ENCODE peak calls at places on chromosomes 4 and X, in ten cellular contexts. N is K562, O is HCT116, M is hepatocyte, E is IMR-90, U is Karpas-422, K is GM23338, H is mesenchymal stem cell, F is osteoblast, A is fibroblast of lung. P is an unnamed sample. For H3K4me1, the result is how much of the 10 kb centered on the place peaks cover.

GRCh38 chr4:56731857-56732256 is 50.8 kb upstream of the HOPX start:
- DNase-seq in N (peak), O (no peak), M (peak), E (no peak), U (no peak), K (peak), H (no peak), F (peak), A (no peak), P (no peak)

GRCh38 chrX:54494970-54495813 is 842 bp downstream of the FGD1 start:
- DNase-seq in N (no peak), O (no peak), M (peak), E (peak), U (no peak), K (peak), H (peak), F (peak), A (peak), P (no peak)

GRCh38 chr4:73193659-73194058 is 64.9 kb downstream of the ANKRD17 start:
- DNase-seq in N (no peak), O (no peak), M (no peak), E (no peak), U (no peak), K (no peak), H (no peak), F (no peak), A (no peak), P (no peak)

GRCh38 chr4:109801895-109802319 is at the start of gene CFI:
- DNase-seq in N (no peak), O (no peak), M (peak), E (peak), U (no peak), K (no peak), H (peak), F (peak), A (peak), P (peak)

GRCh38 chr4:24924309-24924781 is 11.5 kb upstream of the CCDC149 start:
- DNase-seq in N (no peak), O (no peak), M (peak), E (peak), U (no peak), K (no peak), H (peak), F (peak), A (peak), P (peak)

GRCh38 chrX:24339911-24340310 is 20.5 kb upstream of the SUPT20HL1 start:
- DNase-seq in N (no peak), O (no peak), M (no peak), E (no peak), U (no peak), K (no peak), H (no peak), F (no peak), A (no peak), P (no peak)

GRCh38 chr4:101914761-101915160 is 124.2 kb downstream of the BANK1 start:
- DNase-seq in N (no peak), O (no peak), M (no peak), E (no peak), U (no peak), K (no peak), H (no peak), F (no peak), A (no peak), P (no peak)

GRCh38 chr4:67198757-67199156 is 346.5 kb downstream of the CENPC start:
- DNase-seq in N (no peak), O (no peak), M (peak), E (no peak), U (peak), K (peak), H (peak), F (peak), A (peak), P (peak)

GRCh38 chr4:143335979-143336827 is 473 bp upstream of the GAB1 start:
- DNase-seq in N (peak), O (no peak), M (peak), E (peak), U (no peak), K (peak), H (peak), F (peak), A (peak), P (peak)

GRCh38 chr4:47122592-47123291 is 91.4 kb downstream of the GABRB1 start:
- DNase-seq in N (peak), O (peak), M (peak), E (peak), U (peak), K (peak), H (peak), F (peak), A (peak), P (peak)

GRCh38 chr4:106971586-106971985 is 64.5 kb downstream of the DKK2 start:
- DNase-seq in N (no peak), O (no peak), M (peak), E (no peak), U (no peak), K (no peak), H (no peak), F (no peak), A (no peak), P (no peak)

GRCh38 chrX:40644821-40645358 is 2.5 kb downstream of the CXorf38 start:
- DNase-seq in N (no peak), O (no peak), M (peak), E (peak), U (peak), K (no peak), H (peak), F (peak), A (peak), P (peak)

GRCh38 chrX:155094468-155095061 is 23.3 kb downstream of the BRCC3 start:
- DNase-seq in N (peak), O (no peak), M (peak), E (peak), U (peak), K (peak), H (peak), F (no peak), A (peak), P (no peak)

GRCh38 chrX:110322603-110323002 is 4.7 kb upstream of the AMMECR1 start:
- DNase-seq in N (no peak), O (no peak), M (no peak), E (peak), U (no peak), K (no peak), H (peak), F (no peak), A (peak), P (no peak)

GRCh38 chr4:77819409-77819835 is 254 bp upstream of the CNOT6L start:
- DNase-seq in N (peak), O (no peak), M (peak), E (no peak), U (peak), K (peak), H (peak), F (peak), A (peak), P (no peak)

GRCh38 chrX:49166914-49167739 is 4.6 kb downstream of the MAGIX start:
- DNase-seq in N (peak), O (no peak), M (peak), E (peak), U (peak), K (peak), H (peak), F (peak), A (peak), P (peak)

GRCh38 chr4:3307060-3307459 is 14.2 kb downstream of the RGS12 start:
- DNase-seq in N (no peak), O (no peak), M (no peak), E (no peak), U (no peak), K (no peak), H (no peak), F (peak), A (no peak), P (no peak)

GRCh38 chr4:27010334-27010940 is 149.8 kb downstream of the STIM2 start:
- DNase-seq in N (peak), O (peak), M (peak), E (peak), U (peak), K (peak), H (peak), F (no peak), A (peak), P (peak)

GRCh38 chr4:160371446-160371845 is 1268.6 kb downstream of the RAPGEF2 start:
- DNase-seq in N (no peak), O (no peak), M (no peak), E (no peak), U (no peak), K (no peak), H (no peak), F (no peak), A (peak), P (no peak)

GRCh38 chr4:127479031-127479622 is 153.6 kb upstream of the INTU start:
- DNase-seq in N (peak), O (peak), M (peak), E (peak), U (peak), K (peak), H (peak), F (no peak), A (peak), P (peak)

GRCh38 chr4:124890522-124890921 is 178.0 kb upstream of the ANKRD50 start:
- DNase-seq in N (no peak), O (no peak), M (no peak), E (peak), U (no peak), K (no peak), H (no peak), F (no peak), A (peak), P (peak)

GRCh38 chrX:134679226-134679625 is 21.0 kb upstream of the PLAC1 start:
- DNase-seq in N (no peak), O (no peak), M (no peak), E (peak), U (no peak), K (no peak), H (peak), F (no peak), A (peak), P (no peak)
- H3K27ac ChIP-seq in N (no peak), O (no peak), M (no peak), E (peak), U (no peak), K (no peak), H (no peak), F (no peak), A (no peak), P (no peak)

DNA sequence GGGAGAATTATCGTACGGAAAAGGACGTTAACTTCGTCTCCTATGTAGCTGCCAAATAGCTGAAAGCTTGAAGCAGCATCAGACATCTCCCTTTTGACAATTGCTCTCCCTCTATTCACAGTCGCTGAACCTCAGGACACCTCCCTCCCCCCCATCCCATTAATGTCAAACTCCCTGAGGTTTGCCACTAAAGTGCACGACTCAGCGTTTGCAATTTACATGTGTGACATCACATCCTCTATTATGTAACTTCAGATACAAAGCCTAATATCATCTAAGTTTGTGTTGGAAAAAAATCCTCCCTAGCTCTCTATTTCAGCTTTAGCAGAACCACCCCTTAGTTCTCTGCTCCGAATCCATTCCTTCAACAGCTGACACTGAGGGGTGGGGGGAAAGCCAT is 5.5 kb upstream of the NR3C2 start:
- DNase-seq in N (no peak), O (no peak), M (no peak), E (no peak), U (no peak), K (no peak), H (no peak), F (no peak), A (no peak), P (no peak)
- H2AFZ ChIP-seq in N (no peak), O (no peak), M (no peak), E (no peak), U (no peak), K (no peak), H (no peak), F (no peak), A (peak), P (no peak)

GRCh38 chr4:83216856-83217683 is 67.5 kb downstream of the COQ2 start:
- DNase-seq in N (no peak), O (no peak), M (no peak), E (no peak), U (no peak), K (no peak), H (no peak), F (no peak), A (no peak), P (no peak)

GRCh38 chr4:83217721-83218522 is 66.7 kb downstream of the COQ2 start:
- DNase-seq in N (no peak), O (no peak), M (no peak), E (no peak), U (peak), K (no peak), H (no peak), F (no peak), A (no peak), P (no peak)

GRCh38 chr4:83219991-83220360 is 64.6 kb downstream of the COQ2 start:
- DNase-seq in N (no peak), O (no peak), M (no peak), E (no peak), U (no peak), K (no peak), H (no peak), F (no peak), A (no peak), P (no peak)

GRCh38 chr4:83221897-83222441 is 62.6 kb downstream of the COQ2 start:
- DNase-seq in N (no peak), O (no peak), M (no peak), E (no peak), U (peak), K (no peak), H (no peak), F (no peak), A (no peak), P (no peak)

GRCh38 chr4:83219344-83219990 is 65.1 kb downstream of the COQ2 start:
- DNase-seq in N (no peak), O (no peak), M (no peak), E (no peak), U (peak), K (no peak), H (no peak), F (no peak), A (peak), P (peak)
- H3K4me1 ChIP-seq in N (under half), O (under half), M (under half), E (under half), U (half or more), K (under half), H (under half), F (under half), A (under half), P (under half)

GRCh38 chrX:112266136-112266535 is 183.6 kb upstream of the TRPC5 start:
- DNase-seq in N (no peak), O (no peak), M (no peak), E (no peak), U (no peak), K (no peak), H (no peak), F (no peak), A (no peak), P (no peak)
- H3K27ac ChIP-seq in N (no peak), O (no peak), M (no peak), E (no peak), U (no peak), K (no peak), H (no peak), F (no peak), A (no peak), P (no peak)

GRCh38 chr4:92106816-92107215 is 196.9 kb upstream of the GRID2 start:
- DNase-seq in N (no peak), O (no peak), M (no peak), E (no peak), U (no peak), K (no peak), H (no peak), F (no peak), A (peak), P (no peak)

GRCh38 chr4:92111493-92111892 is 192.3 kb upstream of the GRID2 start:
- DNase-seq in N (no peak), O (no peak), M (no peak), E (no peak), U (no peak), K (no peak), H (no peak), F (no peak), A (no peak), P (no peak)
- H2AFZ ChIP-seq in N (no peak), O (peak), M (no peak), E (no peak), U (no peak), K (no peak), H (no peak), F (no peak), A (no peak), P (no peak)

DNA sequence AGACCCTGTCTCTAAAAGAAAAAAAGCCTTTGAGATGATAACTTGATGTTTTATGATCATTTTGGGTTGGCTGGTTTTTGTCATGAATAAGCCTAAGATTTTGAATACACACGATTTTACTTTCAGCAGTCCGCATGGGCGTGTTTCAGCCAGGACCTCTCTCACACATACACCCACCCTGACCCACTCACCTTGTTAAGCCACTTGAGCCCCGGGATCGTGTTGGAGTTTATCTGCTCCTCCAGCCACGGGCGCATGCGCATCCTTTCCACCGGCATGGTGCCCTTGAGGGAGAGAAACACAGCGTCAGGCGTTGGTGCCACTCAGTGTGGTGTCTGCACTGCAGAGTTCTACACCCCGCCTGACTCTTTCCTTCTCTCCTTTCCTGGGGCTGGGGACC is 45.6 kb downstream of the IRF2 start:
- DNase-seq in N (no peak), O (no peak), M (no peak), E (no peak), U (no peak), K (no peak), H (no peak), F (no peak), A (no peak), P (no peak)
- H3K4me1 ChIP-seq in N (under half), O (under half), M (under half), E (under half), U (under half), K (under half), H (under half), F (under half), A (under half), P (under half)

GRCh38 chrX:74505437-74505836 is 84.1 kb downstream of the SLC16A2 start:
- DNase-seq in N (no peak), O (no peak), M (no peak), E (no peak), U (no peak), K (no peak), H (no peak), F (no peak), A (no peak), P (no peak)

GRCh38 chrX:74511704-74512103 is 90.4 kb downstream of the SLC16A2 start:
- DNase-seq in N (no peak), O (no peak), M (no peak), E (no peak), U (no peak), K (no peak), H (no peak), F (no peak), A (no peak), P (no peak)

GRCh38 chrX:74509989-74510388 is 88.7 kb downstream of the SLC16A2 start:
- DNase-seq in N (no peak), O (no peak), M (no peak), E (peak), U (no peak), K (no peak), H (no peak), F (no peak), A (peak), P (peak)

GRCh38 chrX:74510401-74510800 is 89.1 kb downstream of the SLC16A2 start:
- DNase-seq in N (no peak), O (no peak), M (no peak), E (no peak), U (no peak), K (no peak), H (no peak), F (no peak), A (no peak), P (no peak)

GRCh38 chrX:74506310-74507115 is 85.2 kb downstream of the SLC16A2 start:
- DNase-seq in N (no peak), O (no peak), M (no peak), E (no peak), U (no peak), K (no peak), H (no peak), F (no peak), A (no peak), P (no peak)
- H3K27ac ChIP-seq in N (no peak), O (no peak), M (no peak), E (no peak), U (no peak), K (no peak), H (no peak), F (no peak), A (no peak), P (no peak)

GRCh38 chr4:52157641-52158316 is 106.7 kb downstream of the SPATA18 start:
- DNase-seq in N (no peak), O (no peak), M (no peak), E (no peak), U (no peak), K (peak), H (no peak), F (peak), A (no peak), P (no peak)
- H2AFZ ChIP-seq in N (no peak), O (no peak), M (no peak), E (no peak), U (peak), K (peak), H (no peak), F (peak), A (no peak), P (no peak)

P was measured in astrocyte.